ENCODE peak calls at places on chromosome 7, in six cellular contexts. L, M, U, E, W and R are unnamed samples.

GRCh38 chr7:4886671-4887070 is 3.2 kb upstream of the RADIL start:
- DNase-seq in L (no peak), M (no peak), U (no peak), E (no peak), W (no peak), R (no peak)

GRCh38 chr7:130009848-130010688 is 41.1 kb downstream of the ZC3HC1 start:
- DNase-seq in L (peak), M (peak), U (peak), E (no peak), W (no peak), R (no peak)

GRCh38 chr7:18667466-18667865 is 171.9 kb downstream of the HDAC9 start:
- DNase-seq in L (no peak), M (no peak), U (peak), E (peak), W (no peak), R (no peak)

GRCh38 chr7:130463553-130464434 is 23.0 kb upstream of the CEP41 start:
- DNase-seq in L (no peak), M (no peak), U (no peak), E (no peak), W (no peak), R (no peak)

GRCh38 chr7:127391591-127392181 is 822 bp downstream of the ZNF800 start:
- DNase-seq in L (peak), M (peak), U (no peak), E (no peak), W (no peak), R (peak)

GRCh38 chr7:16925609-16926008 is 43.8 kb upstream of the AGR3 start:
- DNase-seq in L (no peak), M (no peak), U (no peak), E (no peak), W (no peak), R (no peak)

GRCh38 chr7:45643630-45644029 is 69.5 kb downstream of the ADCY1 start:
- DNase-seq in L (peak), M (no peak), U (no peak), E (no peak), W (no peak), R (no peak)

GRCh38 chr7:157499121-157499834 is 162.5 kb downstream of the DNAJB6 start:
- DNase-seq in L (no peak), M (no peak), U (no peak), E (no peak), W (no peak), R (no peak)

GRCh38 chr7:54967384-54967783 is 51.4 kb upstream of the EGFR start:
- DNase-seq in L (no peak), M (no peak), U (peak), E (no peak), W (no peak), R (no peak)

GRCh38 chr7:91353923-91354322 is 89.7 kb downstream of the FZD1 start:
- DNase-seq in L (no peak), M (no peak), U (no peak), E (no peak), W (no peak), R (no peak)

GRCh38 chr7:16638282-16639265 is 7.0 kb downstream of the ANKMY2 start:
- DNase-seq in L (no peak), M (no peak), U (no peak), E (no peak), W (no peak), R (no peak)

GRCh38 chr7:80134536-80135305 is at the start of gene GNAI1:
- DNase-seq in L (peak), M (peak), U (peak), E (no peak), W (peak), R (peak)

GRCh38 chr7:16816820-16817219 is 12.0 kb upstream of the AGR2 start:
- DNase-seq in L (no peak), M (no peak), U (no peak), E (no peak), W (no peak), R (no peak)

GRCh38 chr7:5333121-5334050 is 50.6 kb downstream of the SLC29A4 start:
- DNase-seq in L (no peak), M (peak), U (no peak), E (no peak), W (no peak), R (no peak)

GRCh38 chr7:97090761-97091353 is 26.6 kb upstream of the SDHAF3 start:
- DNase-seq in L (no peak), M (no peak), U (no peak), E (no peak), W (no peak), R (no peak)

GRCh38 chr7:45924283-45924682 is 3.2 kb upstream of the IGFBP3 start:
- DNase-seq in L (no peak), M (no peak), U (no peak), E (no peak), W (no peak), R (no peak)

GRCh38 chr7:92246363-92247101 is 758 bp downstream of the ANKIB1 start:
- DNase-seq in L (peak), M (peak), U (no peak), E (no peak), W (peak), R (no peak)

GRCh38 chr7:105649727-105650381 is 68.6 kb upstream of the EFCAB10 start:
- DNase-seq in L (no peak), M (no peak), U (no peak), E (no peak), W (no peak), R (no peak)

GRCh38 chr7:135277161-135277560 is 43.5 kb downstream of the STRA8 start:
- DNase-seq in L (no peak), M (no peak), U (no peak), E (no peak), W (no peak), R (no peak)

GRCh38 chr7:128203047-128203491 is 38.0 kb upstream of the LEP start:
- DNase-seq in L (no peak), M (no peak), U (no peak), E (no peak), W (no peak), R (no peak)

GRCh38 chr7:158550886-158551452 is 36.7 kb downstream of the PTPRN2 start:
- DNase-seq in L (no peak), M (no peak), U (no peak), E (no peak), W (no peak), R (no peak)

GRCh38 chr7:87475359-87476178 is at the start of gene ABCB4:
- DNase-seq in L (no peak), M (no peak), U (no peak), E (no peak), W (no peak), R (no peak)

GRCh38 chr7:38630720-38631673 is at the start of gene AMPH:
- DNase-seq in L (peak), M (peak), U (no peak), E (no peak), W (peak), R (no peak)

GRCh38 chr7:140231779-140232491 is 55.2 kb upstream of the KDM7A start:
- DNase-seq in L (peak), M (peak), U (no peak), E (no peak), W (no peak), R (peak)

GRCh38 chr7:1458676-1459511 is at the start of gene MICALL2:
- DNase-seq in L (no peak), M (peak), U (peak), E (no peak), W (peak), R (no peak)

GRCh38 chr7:102410123-102410522 is 14.0 kb downstream of the PRKRIP1 start:
- DNase-seq in L (no peak), M (no peak), U (no peak), E (no peak), W (no peak), R (no peak)

GRCh38 chr7:1455241-1455939 is 3.9 kb downstream of the MICALL2 start:
- DNase-seq in L (peak), M (peak), U (peak), E (no peak), W (no peak), R (no peak)

GRCh38 chr7:11831383-11831726 is 643 bp downstream of the THSD7A start:
- DNase-seq in L (no peak), M (no peak), U (no peak), E (no peak), W (no peak), R (no peak)
- H3K4me3 ChIP-seq in L (peak), M (peak), U (peak), E (peak), W (peak), R (no peak)

GRCh38 chr7:132171130-132171576 is 405.1 kb downstream of the PLXNA4 start:
- DNase-seq in L (no peak), M (no peak), U (no peak), E (no peak), W (no peak), R (no peak)
- H3K27ac ChIP-seq in L (no peak), M (no peak), U (no peak), E (no peak), W (no peak), R (no peak)

GRCh38 chr7:44580945-44581344 is 1.1 kb downstream of the TMED4 start:
- DNase-seq in L (no peak), M (peak), U (no peak), E (no peak), W (no peak), R (no peak)
- H3K4me3 ChIP-seq in L (peak), M (peak), U (peak), E (peak), W (peak), R (peak)

DNA sequence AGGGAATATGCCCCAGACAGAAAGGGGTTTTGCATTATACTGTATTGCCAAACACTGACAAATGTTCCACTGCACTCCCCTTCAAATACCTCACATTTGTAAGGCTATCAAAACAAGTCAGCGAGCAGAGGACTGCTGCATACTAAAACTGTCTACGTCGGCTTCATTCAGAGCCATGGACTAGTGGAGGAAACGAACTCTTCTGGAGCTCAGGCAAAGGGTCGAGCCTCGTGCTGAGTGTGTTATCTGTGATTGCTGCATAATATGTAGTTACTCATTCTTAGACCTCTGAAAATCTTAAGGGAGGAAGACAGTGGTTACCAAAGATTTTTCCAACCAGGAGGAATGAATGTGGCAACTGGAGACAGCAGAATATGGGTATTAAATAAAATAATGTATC is 200.2 kb downstream of the DYNC1I1 start:
- DNase-seq in L (no peak), M (no peak), U (no peak), E (no peak), W (no peak), R (no peak)
- H3K27ac ChIP-seq in L (no peak), M (no peak), U (no peak), E (no peak), W (no peak), R (no peak)

DNA sequence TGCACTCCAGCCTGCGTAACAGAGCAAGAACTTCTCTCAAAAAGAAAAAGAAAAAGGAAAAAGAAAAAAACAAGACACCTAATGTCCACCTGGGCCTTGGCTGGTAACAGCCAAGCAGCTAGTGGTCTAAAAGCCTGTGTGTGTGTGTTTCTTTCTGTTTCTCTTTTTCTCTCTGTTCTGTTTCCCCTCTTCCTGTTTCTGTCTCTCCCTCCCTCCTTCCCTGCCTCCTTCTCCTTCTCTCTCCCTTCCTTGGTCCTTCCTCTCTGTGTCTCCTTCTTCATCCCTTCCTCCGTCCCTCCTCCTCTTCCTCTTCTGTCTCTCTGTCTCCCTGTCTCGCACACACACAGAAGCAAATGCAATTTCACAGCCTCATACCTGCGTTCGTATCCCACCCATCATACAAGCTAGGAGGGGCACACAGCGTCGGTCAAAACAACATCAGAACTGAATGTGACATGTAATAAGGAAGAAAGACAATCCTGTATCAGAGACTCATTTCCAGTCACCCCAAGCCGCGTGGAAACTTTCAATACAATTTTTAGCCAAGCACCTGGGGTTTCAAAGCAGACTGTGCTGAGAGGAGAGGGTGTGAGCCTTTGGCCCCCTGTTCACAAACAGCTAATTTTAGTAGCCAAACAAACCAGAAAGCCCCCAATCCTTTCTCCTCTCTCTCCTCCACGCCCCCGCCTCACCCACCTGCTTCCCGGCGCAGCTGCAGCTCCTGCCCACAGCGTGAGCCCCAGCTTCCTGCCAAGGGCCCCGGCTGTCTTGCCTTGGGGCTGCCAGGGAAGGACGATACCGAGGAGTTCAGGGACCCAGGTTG is 50.2 kb upstream of the GNA12 start:
- DNase-seq in L (peak), M (no peak), U (no peak), E (no peak), W (no peak), R (peak)
- H3K4me3 ChIP-seq in L (peak), M (no peak), U (no peak), E (no peak), W (no peak), R (peak)